ENCODE peak calls at places on chromosomes 4 and X, in seven cellular contexts. U is fibroblast of lung; V is ascending aorta; A is HCT116; L is body of pancreas; Y is effector memory CD4-positive, alpha-beta T cell; K is GM12878. Z is an unnamed sample.
A peak's percentile ranks its signal among the peaks of the same experiment; 100 is the strongest.

GRCh38 chr4:140648716-140649115 is 80.0 kb upstream of the UCP1 start:
- DNase-seq in V (no peak), A (no peak), Y (no peak), U (no peak), K (no peak), L (no peak), Z (no peak)

GRCh38 chr4:153409924-153410501 is 56.1 kb upstream of the TMEM131L start:
- DNase-seq in V (no peak), L (no peak), Y (no peak), K (no peak), U (peak; percentile 34), A (no peak), Z (no peak)

GRCh38 chr4:185232370-185232769 is 23.0 kb downstream of the SNX25 start:
- DNase-seq in U (peak; percentile 64), A (no peak), K (no peak), V (no peak), L (no peak), Y (no peak), Z (no peak)

GRCh38 chr4:1206299-1207156 is 34.1 kb upstream of the SPON2 start:
- DNase-seq in V (no peak), L (peak; percentile 11), K (no peak), Y (no peak), A (no peak), U (no peak), Z (no peak)

GRCh38 chrX:24590111-24590510 is 57.0 kb downstream of the PCYT1B start:
- DNase-seq in U (no peak), Y (no peak), V (no peak), K (no peak), L (no peak), A (no peak), Z (no peak)

GRCh38 chr4:42708625-42709024 is 51.7 kb upstream of the ATP8A1 start:
- DNase-seq in K (no peak), L (no peak), Y (no peak), A (no peak), U (no peak), V (no peak), Z (no peak)

GRCh38 chr4:101187837-101188236 is 159.5 kb downstream of the PPP3CA start:
- DNase-seq in L (no peak), K (no peak), Y (no peak), A (no peak), U (no peak), V (no peak), Z (no peak)

GRCh38 chr4:5206391-5206790 is 155.1 kb downstream of the STK32B start:
- DNase-seq in Y (no peak), K (no peak), L (no peak), A (peak; percentile 49), U (peak; percentile 93), V (no peak), Z (peak; percentile 82)

GRCh38 chrX:20063716-20064351 is 52.9 kb downstream of the MAP7D2 start:
- DNase-seq in L (no peak), K (no peak), U (no peak), V (no peak), A (no peak), Y (no peak), Z (no peak)

GRCh38 chrX:130825509-130825908 is 77.5 kb downstream of the ENOX2 start:
- DNase-seq in Y (no peak), V (no peak), K (no peak), U (no peak), A (no peak), L (no peak), Z (no peak)

GRCh38 chr4:20265726-20266125 is 14.0 kb downstream of the SLIT2 start:
- DNase-seq in A (no peak), L (no peak), U (peak; percentile 47), K (no peak), Y (no peak), V (no peak), Z (no peak)

GRCh38 chr4:94545296-94545695 is 93.6 kb downstream of the PDLIM5 start:
- DNase-seq in V (no peak), U (peak; percentile 84), Y (no peak), L (no peak), K (no peak), A (no peak), Z (no peak)

GRCh38 chr4:37882665-37883296 is 8.1 kb upstream of the TBC1D1 start:
- DNase-seq in A (no peak), Y (no peak), L (no peak), U (no peak), K (no peak), V (no peak), Z (no peak)

GRCh38 chr4:154622598-154622997 is 10.1 kb upstream of the FGG start:
- DNase-seq in U (peak; percentile 53), A (peak; percentile 49), L (peak; percentile 16), V (no peak), Y (no peak), K (no peak), Z (no peak)

GRCh38 chr4:33386761-33387160 is 2666.6 kb downstream of the PCDH7 start:
- DNase-seq in U (no peak), V (no peak), Y (no peak), A (no peak), L (no peak), K (no peak), Z (no peak)

GRCh38 chr4:79197275-79198009 is 128.4 kb downstream of the NAA11 start:
- DNase-seq in L (no peak), A (no peak), Y (no peak), K (no peak), U (no peak), V (no peak), Z (no peak)

GRCh38 chr4:83112239-83112638 is 2.3 kb downstream of the PLAC8 start:
- DNase-seq in V (no peak), A (no peak), K (peak; percentile 86), Y (no peak), L (no peak), U (no peak), Z (no peak)

GRCh38 chr4:83114576-83114975 is at the start of gene PLAC8:
- DNase-seq in L (no peak), Y (peak; percentile 27), V (no peak), A (no peak), U (peak; percentile 33), K (peak; percentile 92), Z (no peak)

GRCh38 chr4:83115000-83115399 is 471 bp upstream of the PLAC8 start:
- DNase-seq in A (no peak), L (no peak), Y (no peak), V (no peak), K (no peak), U (peak; percentile 73), Z (no peak)

GRCh38 chr4:83112678-83113428 is 1.7 kb downstream of the PLAC8 start:
- DNase-seq in A (no peak), V (no peak), U (peak; percentile 78), Y (no peak), L (no peak), K (peak; percentile 50), Z (no peak)

DNA sequence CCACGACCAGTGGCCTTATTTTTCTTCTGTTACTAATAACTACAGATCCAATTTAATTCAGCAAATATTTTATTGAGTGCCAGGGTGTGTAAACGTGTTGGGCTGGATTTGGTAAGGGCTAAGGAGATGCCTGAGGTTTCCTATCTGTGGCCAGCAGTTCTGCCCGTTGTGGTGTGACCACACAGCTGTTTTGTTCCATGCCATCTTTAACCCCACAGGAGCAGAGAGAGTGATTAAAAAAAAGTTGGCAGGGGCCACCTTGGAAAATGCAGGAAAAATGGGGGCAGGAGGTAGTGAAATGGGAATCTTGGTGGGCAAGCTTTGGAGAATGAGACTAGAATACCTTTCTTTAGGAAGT is 1.1 kb downstream of the PLAC8 start:
- DNase-seq in Y (no peak), V (no peak), K (no peak), A (no peak), U (peak; percentile 10), L (no peak), Z (no peak)
- H3K4me3 ChIP-seq in Y (peak overlapping the region; percentile 60), V (no peak overlapping the region), K (peak overlapping the region; percentile 88), A (no peak overlapping the region), U (no peak overlapping the region), L (no peak overlapping the region), Z (no peak overlapping the region)

DNA sequence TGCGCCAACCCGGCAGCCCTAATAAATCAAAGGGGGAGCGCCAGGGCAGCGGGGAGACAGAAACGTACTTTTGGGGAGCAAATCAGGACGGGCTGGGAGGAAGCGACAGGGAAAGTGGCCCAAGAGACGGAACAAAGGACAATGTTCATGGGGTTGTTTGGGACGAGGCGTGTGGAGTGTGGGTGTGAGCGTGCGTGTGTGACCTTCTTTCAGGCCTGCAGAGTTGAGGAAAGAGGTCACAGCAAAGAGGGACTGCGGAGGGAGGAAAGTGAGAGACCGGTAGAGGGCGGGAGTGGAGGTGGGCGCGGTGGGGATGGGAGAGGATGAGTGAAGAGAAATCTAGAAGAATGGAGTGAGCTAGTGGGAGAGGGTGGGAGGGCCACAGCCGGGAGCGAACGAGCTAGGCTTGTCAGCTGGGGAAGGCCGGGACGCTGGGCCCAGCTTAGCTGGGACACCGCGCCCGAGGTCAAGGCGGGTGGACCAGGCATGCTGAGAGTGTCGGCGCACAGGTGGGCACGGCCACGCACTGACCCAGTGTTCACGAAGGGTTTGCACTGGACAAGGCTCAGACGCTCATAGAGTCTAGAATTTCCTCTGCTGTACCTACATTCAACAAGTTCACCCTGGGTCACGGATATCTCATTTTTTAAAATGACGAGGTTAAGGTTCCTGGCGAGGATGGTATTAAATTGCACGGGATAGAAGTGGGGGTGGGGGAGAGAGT is 14.7 kb upstream of the PITX2 start:
- DNase-seq in V (no peak), A (no peak), U (no peak), Y (no peak), K (no peak), L (no peak), Z (no peak)
- H3K27me3 ChIP-seq in V (peaks cover 18% of the 10 kb centered on the region), A (no peaks in the 10 kb centered on the region), U (peaks cover 85% of the 10 kb centered on the region), Y (peaks cover 64% of the 10 kb centered on the region), K (peaks cover 15% of the 10 kb centered on the region), L (peaks cover 66% of the 10 kb centered on the region), Z (no peaks in the 10 kb centered on the region)

DNA sequence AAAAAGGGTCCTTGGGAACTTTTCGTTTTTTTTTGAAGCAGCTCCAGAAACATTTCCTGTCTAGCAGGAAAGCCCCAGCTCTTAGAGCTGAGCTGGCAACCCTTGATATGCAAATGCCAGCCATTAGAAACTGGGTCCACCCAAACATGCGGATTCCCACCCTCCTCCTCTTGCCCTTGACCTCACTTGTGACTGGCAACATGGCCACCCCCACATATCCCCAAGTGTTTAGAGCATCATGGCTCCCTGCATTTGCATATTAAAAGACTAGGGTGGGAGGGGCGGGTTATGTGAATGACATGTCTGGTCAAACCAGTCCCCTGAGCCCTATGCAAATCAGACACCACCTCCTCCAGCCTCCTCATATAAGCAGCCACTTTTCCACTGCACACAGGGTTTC is 671.1 kb downstream of the FAT4 start:
- DNase-seq in Y (no peak), A (no peak), U (peak; percentile 13), V (no peak), K (peak; percentile 23), L (no peak), Z (no peak)
- H3K4me3 ChIP-seq in Y (no peak overlapping the region), A (no peak overlapping the region), U (no peak overlapping the region), V (no peak overlapping the region), K (no peak overlapping the region), L (no peak overlapping the region), Z (no peak overlapping the region)

DNA sequence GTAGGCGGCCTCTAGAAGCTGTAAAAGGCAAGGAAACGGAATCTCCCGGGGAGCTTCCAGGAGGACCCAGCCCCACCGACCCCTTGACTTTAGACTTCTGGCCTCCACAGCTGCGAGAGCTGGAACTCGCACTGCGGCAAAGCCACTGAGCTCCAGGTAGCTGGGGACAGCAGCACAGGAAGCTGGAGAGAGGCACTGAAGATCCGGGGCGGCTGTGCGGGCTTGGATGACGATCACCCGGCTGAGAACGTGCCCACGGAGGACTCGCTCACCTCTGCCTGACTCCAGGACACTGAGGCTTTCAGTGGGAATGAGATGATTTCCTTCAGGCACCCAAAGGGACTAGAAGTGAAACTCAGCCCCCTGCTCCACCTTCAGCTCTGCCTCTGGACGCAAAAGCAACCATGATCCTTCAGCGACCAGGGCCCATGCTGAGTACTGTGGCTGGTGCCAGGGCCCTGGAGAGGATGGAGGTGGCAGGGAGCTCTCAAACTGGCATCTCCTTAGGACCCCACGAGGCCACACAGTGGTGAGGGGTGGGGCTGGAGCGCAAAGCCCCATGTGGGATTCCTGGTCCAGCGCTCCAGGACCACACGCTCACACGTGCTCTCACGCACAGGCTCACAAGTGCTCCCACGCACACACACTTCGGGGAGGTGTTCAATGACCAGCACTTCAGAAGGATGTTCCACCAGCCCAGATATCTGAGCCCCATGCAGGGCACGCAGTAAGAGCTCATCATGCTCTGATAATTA is 47.1 kb downstream of the ADRA2C start:
- DNase-seq in K (no peak), V (no peak), Y (no peak), A (no peak), L (no peak), U (no peak), Z (no peak)
- H3K27me3 ChIP-seq in K (no peaks in the 10 kb centered on the region), V (no peaks in the 10 kb centered on the region), Y (no peaks in the 10 kb centered on the region), A (peaks cover 7% of the 10 kb centered on the region), L (no peaks in the 10 kb centered on the region), U (no peaks in the 10 kb centered on the region), Z (no peaks in the 10 kb centered on the region)